ENCODE peak calls at places on chromosome 14, in five cellular contexts. I, N, C, L and B are unnamed samples.

GRCh38 chr14:25034803-25035681 is 14.9 kb downstream of the STXBP6 start:
- DNase-seq in I (no peak), N (no peak), C (no peak), L (no peak), B (no peak)

GRCh38 chr14:98999345-98999744 is 272.7 kb downstream of the BCL11B start:
- DNase-seq in I (no peak), N (no peak), C (no peak), L (no peak), B (no peak)

GRCh38 chr14:105745433-105746123 is 219.2 kb downstream of the TMEM121 start:
- DNase-seq in I (no peak), N (no peak), C (no peak), L (no peak), B (no peak)

GRCh38 chr14:49892636-49893308 is at the start of gene ARF6:
- DNase-seq in I (peak; percentile 93), N (peak; percentile 88), C (peak; percentile 90), L (peak; percentile 94), B (peak; percentile 99)

GRCh38 chr14:30527196-30527595 is 31.8 kb upstream of the G2E3 start:
- DNase-seq in I (no peak), N (no peak), C (no peak), L (no peak), B (no peak)

GRCh38 chr14:91204657-91205056 is 39.8 kb downstream of the GPR68 start:
- DNase-seq in I (no peak), N (no peak), C (no peak), L (no peak), B (no peak)

GRCh38 chr14:48125654-48126053 is 450.2 kb upstream of the MDGA2 start:
- DNase-seq in I (no peak), N (no peak), C (no peak), L (no peak), B (no peak)

GRCh38 chr14:69710378-69710777 is 56.6 kb upstream of the SRSF5 start:
- DNase-seq in I (no peak), N (no peak), C (no peak), L (no peak), B (no peak)